ENCODE peak calls at places on chromosomes 16 and 17, in seven cellular contexts. One of them, this sample, is unnamed.

GRCh38 chr17:27741361-27741861 is 58.9 kb downstream of the NOS2 start:
- DNase-seq in GM12891: no peak
- DNase-seq in transverse colon: no peak
- DNase-seq in prostate gland: no peak
- DNase-seq in stomach: no peak
- DNase-seq in sigmoid colon: no peak
- DNase-seq in HCT116: no peak
- DNase-seq in this sample: no peak

GRCh38 chr16:89324056-89325010 is 106.8 kb downstream of the ZNF778 start:
- DNase-seq in GM12891: peak; percentile 57
- DNase-seq in stomach: no peak
- DNase-seq in HCT116: no peak
- DNase-seq in sigmoid colon: peak; percentile 60
- DNase-seq in transverse colon: no peak
- DNase-seq in prostate gland: no peak
- DNase-seq in this sample: peak; percentile 68

GRCh38 chr17:41462705-41463104 is 4.5 kb downstream of the KRT32 start:
- DNase-seq in sigmoid colon: no peak
- DNase-seq in stomach: no peak
- DNase-seq in prostate gland: no peak
- DNase-seq in GM12891: no peak
- DNase-seq in HCT116: no peak
- DNase-seq in transverse colon: no peak
- DNase-seq in this sample: no peak

GRCh38 chr17:74822329-74823175 is 37.1 kb downstream of the GRIN2C start:
- DNase-seq in HCT116: no peak
- DNase-seq in sigmoid colon: no peak
- DNase-seq in stomach: no peak
- DNase-seq in GM12891: no peak
- DNase-seq in prostate gland: no peak
- DNase-seq in transverse colon: no peak
- DNase-seq in this sample: no peak

GRCh38 chr17:46046957-46047356 is 47.9 kb downstream of the STH start:
- DNase-seq in transverse colon: no peak
- DNase-seq in sigmoid colon: no peak
- DNase-seq in GM12891: no peak
- DNase-seq in stomach: no peak
- DNase-seq in prostate gland: no peak
- DNase-seq in HCT116: no peak
- DNase-seq in this sample: no peak

GRCh38 chr16:53822936-53823529 is 119.1 kb downstream of the FTO start:
- DNase-seq in prostate gland: no peak
- DNase-seq in HCT116: no peak
- DNase-seq in stomach: no peak
- DNase-seq in transverse colon: no peak
- DNase-seq in GM12891: no peak
- DNase-seq in sigmoid colon: no peak
- DNase-seq in this sample: no peak

GRCh38 chr16:88815901-88816589 is 4.3 kb upstream of the APRT start:
- DNase-seq in transverse colon: peak; percentile 61
- DNase-seq in sigmoid colon: no peak
- DNase-seq in GM12891: peak; percentile 64
- DNase-seq in stomach: peak; percentile 62
- DNase-seq in HCT116: no peak
- DNase-seq in prostate gland: no peak
- DNase-seq in this sample: peak; percentile 87

GRCh38 chr17:9217151-9218067 is 196.1 kb downstream of the NTN1 start:
- DNase-seq in HCT116: no peak
- DNase-seq in transverse colon: no peak
- DNase-seq in GM12891: no peak
- DNase-seq in stomach: no peak
- DNase-seq in prostate gland: peak; percentile 44
- DNase-seq in sigmoid colon: peak; percentile 60
- DNase-seq in this sample: no peak

GRCh38 chr17:32127156-32127897 is 15.0 kb upstream of the RHOT1 start:
- DNase-seq in stomach: peak; percentile 85
- DNase-seq in prostate gland: peak; percentile 84
- DNase-seq in GM12891: peak; percentile 63
- DNase-seq in sigmoid colon: peak; percentile 93
- DNase-seq in HCT116: no peak
- DNase-seq in transverse colon: peak; percentile 89
- DNase-seq in this sample: peak; percentile 95
- TF ChIP-seq POLR2A in stomach: no peak
- TF ChIP-seq POLR2A in prostate gland: peak; percentile 59
- TF ChIP-seq POLR2A in GM12891: peak; percentile 38
- TF ChIP-seq POLR2A in sigmoid colon: no peak
- TF ChIP-seq POLR2A in HCT116: no peak
- TF ChIP-seq POLR2A in transverse colon: peak; percentile 64
- TF ChIP-seq POLR2A in this sample: peak; percentile 28

GRCh38 chr16:27254262-27254811 is 14.2 kb downstream of the NSMCE1 start:
- DNase-seq in transverse colon: no peak
- DNase-seq in GM12891: no peak
- DNase-seq in prostate gland: no peak
- DNase-seq in HCT116: no peak
- DNase-seq in stomach: no peak
- DNase-seq in sigmoid colon: no peak
- DNase-seq in this sample: no peak
- TF ChIP-seq POLR2AphosphoS5 in transverse colon: no peak
- TF ChIP-seq POLR2AphosphoS5 in GM12891: no peak
- TF ChIP-seq POLR2AphosphoS5 in prostate gland: peak; percentile 38
- TF ChIP-seq POLR2AphosphoS5 in HCT116: no peak
- TF ChIP-seq POLR2AphosphoS5 in stomach: peak; percentile 77
- TF ChIP-seq POLR2AphosphoS5 in sigmoid colon: peak; percentile 25
- TF ChIP-seq POLR2AphosphoS5 in this sample: no peak

GRCh38 chr17:15377200-15377599 is 35.8 kb upstream of the TEKT3 start:
- DNase-seq in HCT116: no peak
- DNase-seq in stomach: no peak
- DNase-seq in sigmoid colon: no peak
- DNase-seq in GM12891: no peak
- DNase-seq in transverse colon: no peak
- DNase-seq in prostate gland: no peak
- DNase-seq in this sample: no peak
- TF ChIP-seq POLR2A in HCT116: no peak
- TF ChIP-seq POLR2A in stomach: no peak
- TF ChIP-seq POLR2A in sigmoid colon: no peak
- TF ChIP-seq POLR2A in GM12891: no peak
- TF ChIP-seq POLR2A in transverse colon: no peak
- TF ChIP-seq POLR2A in prostate gland: no peak
- TF ChIP-seq POLR2A in this sample: no peak

GRCh38 chr17:5078106-5079028 is at the start of gene ZFP3:
- DNase-seq in transverse colon: peak; percentile 90
- DNase-seq in HCT116: no peak
- DNase-seq in GM12891: peak; percentile 71
- DNase-seq in prostate gland: peak; percentile 75
- DNase-seq in sigmoid colon: peak; percentile 91
- DNase-seq in stomach: peak; percentile 87
- DNase-seq in this sample: peak; percentile 97
- TF ChIP-seq POLR2AphosphoS5 in transverse colon: peak; percentile 24
- TF ChIP-seq POLR2AphosphoS5 in HCT116: no peak
- TF ChIP-seq POLR2AphosphoS5 in GM12891: peak; percentile 48
- TF ChIP-seq POLR2AphosphoS5 in prostate gland: peak; percentile 67
- TF ChIP-seq POLR2AphosphoS5 in sigmoid colon: peak; percentile 77
- TF ChIP-seq POLR2AphosphoS5 in stomach: peak; percentile 17
- TF ChIP-seq POLR2AphosphoS5 in this sample: peak; percentile 91

DNA sequence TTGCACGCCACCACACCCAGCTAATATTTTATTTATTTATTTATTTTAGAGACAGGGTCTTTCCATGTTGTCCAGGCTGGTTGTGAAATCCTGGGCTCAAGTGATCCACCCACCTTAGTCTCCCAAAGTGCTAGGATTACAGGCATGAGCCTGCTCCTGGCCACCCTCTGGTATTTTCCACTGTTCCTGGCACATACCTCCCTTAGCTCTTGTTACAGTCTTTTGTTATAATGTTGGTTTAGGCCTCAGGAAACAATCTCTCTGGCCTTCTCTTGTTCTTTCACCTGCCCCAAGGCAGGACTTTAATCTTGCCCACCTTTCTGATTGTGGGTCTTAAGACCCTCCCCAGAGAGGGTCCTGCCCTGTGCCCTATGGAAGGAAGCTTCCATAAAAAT is 3.6 kb upstream of the CYTH1 start:
- DNase-seq in prostate gland: no peak
- DNase-seq in stomach: no peak
- DNase-seq in sigmoid colon: peak; percentile 27
- DNase-seq in GM12891: no peak
- DNase-seq in HCT116: no peak
- DNase-seq in transverse colon: no peak
- DNase-seq in this sample: no peak
- TF ChIP-seq POLR2A in prostate gland: no peak
- TF ChIP-seq POLR2A in stomach: no peak
- TF ChIP-seq POLR2A in sigmoid colon: no peak
- TF ChIP-seq POLR2A in GM12891: no peak
- TF ChIP-seq POLR2A in HCT116: no peak
- TF ChIP-seq POLR2A in transverse colon: no peak
- TF ChIP-seq POLR2A in this sample: no peak

GRCh38 chr16:56941856-56942331 is 10.0 kb downstream of the HERPUD1 start:
- DNase-seq in transverse colon: no peak
- DNase-seq in HCT116: no peak
- DNase-seq in stomach: no peak
- DNase-seq in prostate gland: no peak
- DNase-seq in GM12891: no peak
- DNase-seq in sigmoid colon: peak; percentile 40
- DNase-seq in this sample: peak; percentile 25

GRCh38 chr16:56944954-56945839 is 13.3 kb downstream of the HERPUD1 start:
- DNase-seq in HCT116: no peak
- DNase-seq in GM12891: no peak
- DNase-seq in prostate gland: no peak
- DNase-seq in sigmoid colon: peak; percentile 48
- DNase-seq in transverse colon: no peak
- DNase-seq in stomach: no peak
- DNase-seq in this sample: no peak

GRCh38 chr16:56945847-56946527 is 14.0 kb downstream of the HERPUD1 start:
- DNase-seq in stomach: no peak
- DNase-seq in GM12891: no peak
- DNase-seq in transverse colon: no peak
- DNase-seq in sigmoid colon: peak; percentile 29
- DNase-seq in prostate gland: no peak
- DNase-seq in HCT116: no peak
- DNase-seq in this sample: no peak

GRCh38 chr16:56941092-56941491 is 9.2 kb downstream of the HERPUD1 start:
- DNase-seq in transverse colon: no peak
- DNase-seq in sigmoid colon: no peak
- DNase-seq in GM12891: no peak
- DNase-seq in HCT116: no peak
- DNase-seq in prostate gland: no peak
- DNase-seq in stomach: no peak
- DNase-seq in this sample: peak; percentile 3

DNA sequence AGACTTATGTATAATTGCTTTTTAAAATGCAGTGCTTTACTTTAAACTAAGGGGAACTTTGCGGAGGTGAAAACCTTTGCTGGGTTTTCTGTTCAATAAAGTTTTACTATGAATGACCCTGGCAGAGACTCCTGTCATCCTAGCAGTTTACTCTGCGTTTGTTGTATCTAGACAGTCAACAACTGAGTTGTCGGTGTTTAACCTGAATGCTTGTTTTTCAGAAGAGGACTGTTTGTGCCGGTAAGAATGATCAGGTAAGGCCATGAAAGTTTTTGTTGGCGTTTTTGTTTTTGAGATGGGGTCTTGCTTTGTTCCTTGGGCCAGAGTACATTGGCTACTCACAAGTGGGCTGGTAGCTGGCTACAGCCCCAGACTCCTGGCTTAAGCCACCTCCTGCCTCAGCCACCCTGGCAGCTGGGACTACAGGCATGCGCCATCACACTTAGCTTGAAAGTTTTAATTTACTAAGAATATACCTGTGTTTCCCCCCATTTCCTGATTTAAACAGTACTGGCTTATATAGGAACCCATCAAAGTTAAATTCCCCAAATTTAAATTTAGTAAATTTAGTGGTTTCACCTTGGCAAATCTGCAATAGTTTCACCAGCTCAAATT is 11.9 kb downstream of the HERPUD1 start:
- DNase-seq in GM12891: no peak
- DNase-seq in stomach: no peak
- DNase-seq in transverse colon: no peak
- DNase-seq in sigmoid colon: no peak
- DNase-seq in HCT116: no peak
- DNase-seq in prostate gland: no peak
- DNase-seq in this sample: peak; percentile 34
- TF ChIP-seq POLR2AphosphoS5 in GM12891: no peak
- TF ChIP-seq POLR2AphosphoS5 in stomach: no peak
- TF ChIP-seq POLR2AphosphoS5 in transverse colon: no peak
- TF ChIP-seq POLR2AphosphoS5 in sigmoid colon: no peak
- TF ChIP-seq POLR2AphosphoS5 in HCT116: peak; percentile 3
- TF ChIP-seq POLR2AphosphoS5 in prostate gland: no peak
- TF ChIP-seq POLR2AphosphoS5 in this sample: no peak

GRCh38 chr16:2244926-2245795 is 6.2 kb downstream of the ECI1 start:
- DNase-seq in HCT116: no peak
- DNase-seq in transverse colon: no peak
- DNase-seq in stomach: no peak
- DNase-seq in prostate gland: no peak
- DNase-seq in GM12891: no peak
- DNase-seq in sigmoid colon: no peak
- DNase-seq in this sample: no peak

GRCh38 chr16:2243781-2244180 is 7.5 kb downstream of the DNASE1L2 start:
- DNase-seq in GM12891: no peak
- DNase-seq in HCT116: no peak
- DNase-seq in prostate gland: no peak
- DNase-seq in transverse colon: no peak
- DNase-seq in sigmoid colon: no peak
- DNase-seq in stomach: no peak
- DNase-seq in this sample: no peak

GRCh38 chr16:2243031-2243528 is 6.8 kb downstream of the DNASE1L2 start:
- DNase-seq in GM12891: no peak
- DNase-seq in prostate gland: no peak
- DNase-seq in transverse colon: no peak
- DNase-seq in sigmoid colon: no peak
- DNase-seq in HCT116: no peak
- DNase-seq in stomach: no peak
- DNase-seq in this sample: no peak

GRCh38 chr16:2244301-2244700 is 7.1 kb downstream of the ECI1 start:
- DNase-seq in transverse colon: no peak
- DNase-seq in prostate gland: no peak
- DNase-seq in GM12891: no peak
- DNase-seq in stomach: no peak
- DNase-seq in sigmoid colon: no peak
- DNase-seq in HCT116: no peak
- DNase-seq in this sample: no peak

GRCh38 chr16:2242598-2242997 is 6.4 kb downstream of the DNASE1L2 start:
- DNase-seq in sigmoid colon: no peak
- DNase-seq in GM12891: no peak
- DNase-seq in HCT116: no peak
- DNase-seq in transverse colon: no peak
- DNase-seq in prostate gland: no peak
- DNase-seq in stomach: no peak
- DNase-seq in this sample: no peak
- TF ChIP-seq POLR2A in sigmoid colon: no peak
- TF ChIP-seq POLR2A in GM12891: no peak
- TF ChIP-seq POLR2A in HCT116: no peak
- TF ChIP-seq POLR2A in transverse colon: no peak
- TF ChIP-seq POLR2A in prostate gland: no peak
- TF ChIP-seq POLR2A in stomach: no peak
- TF ChIP-seq POLR2A in this sample: no peak